ENCODE peak calls at places on chromosomes 7 and 10, in six cellular contexts. M is NCI-H1092 treated with DMSO at 0.1 percent for 48 hours, W is fibroblast of the conjunctiva, A is AG08395, Y is neural progenitor cell, X is HEK293T. S is an unnamed sample.

GRCh38 chr7:50587737-50588136 is 22.5 kb upstream of the DDC start:
- DNase-seq in W (no peak), Y (no peak), X (no peak), M (no peak), A (no peak), S (no peak)

GRCh38 chr10:79477456-79477855 is 32.0 kb upstream of the ZCCHC24 start:
- DNase-seq in X (no peak), W (no peak), A (no peak), Y (no peak), M (no peak), S (no peak)

GRCh38 chr10:25068152-25069058 is 52.0 kb downstream of the THNSL1 start:
- DNase-seq in Y (no peak), M (no peak), W (no peak), X (no peak), A (peak), S (no peak)

GRCh38 chr7:133344275-133344674 is 91.4 kb downstream of the EXOC4 start:
- DNase-seq in X (no peak), W (no peak), A (peak), M (no peak), Y (no peak), S (no peak)

GRCh38 chr10:97553575-97554100 is 18.9 kb upstream of the ANKRD2 start:
- DNase-seq in Y (peak), A (peak), X (peak), M (peak), W (peak), S (peak)

GRCh38 chr7:130216750-130217149 is 9.1 kb downstream of the SSMEM1 start:
- DNase-seq in A (no peak), X (no peak), W (no peak), M (no peak), Y (no peak), S (no peak)

GRCh38 chr10:72009430-72010081 is 45.4 kb downstream of the CHST3 start:
- DNase-seq in Y (peak), A (peak), X (no peak), W (peak), M (peak), S (no peak)

GRCh38 chr7:41244246-41244645 is 458.6 kb downstream of the INHBA start:
- DNase-seq in M (no peak), W (no peak), Y (peak), A (no peak), X (no peak), S (no peak)

GRCh38 chr10:124296121-124296812 is 122.5 kb downstream of the OAT start:
- DNase-seq in M (peak), A (peak), Y (no peak), X (no peak), W (peak), S (no peak)

GRCh38 chr7:7433736-7434260 is 101.9 kb downstream of the COL28A1 start:
- DNase-seq in A (no peak), W (no peak), M (no peak), Y (no peak), X (no peak), S (no peak)

GRCh38 chr10:98030991-98031431 is 590 bp upstream of the CRTAC1 start:
- DNase-seq in W (no peak), M (peak), Y (peak), A (no peak), X (peak), S (no peak)

GRCh38 chr7:76423666-76424412 is 911 bp upstream of the ZP3 start:
- DNase-seq in W (no peak), X (no peak), A (no peak), M (no peak), Y (peak), S (no peak)

GRCh38 chr7:30771859-30772429 is 727 bp downstream of the MINDY4 start:
- DNase-seq in Y (peak), X (peak), M (peak), A (peak), W (no peak), S (no peak)

GRCh38 chr7:130063036-130063435 is 7.3 kb upstream of the KLHDC10 start:
- DNase-seq in Y (peak), M (peak), W (no peak), X (peak), A (no peak), S (peak)

GRCh38 chr7:135512135-135512887 is 2.4 kb upstream of the CNOT4 start:
- DNase-seq in A (peak), M (peak), W (no peak), Y (peak), X (peak), S (peak)

GRCh38 chr7:111853231-111853990 is 291.1 kb upstream of the IMMP2L start:
- DNase-seq in W (no peak), Y (peak), A (peak), X (no peak), M (no peak), S (no peak)

GRCh38 chr10:132862485-132863420 is 76.8 kb upstream of the NKX6-2 start:
- DNase-seq in W (no peak), X (no peak), Y (no peak), M (no peak), A (no peak), S (no peak)

GRCh38 chr7:33932832-33933468 is 27.6 kb downstream of the BMPER start:
- DNase-seq in M (peak), W (peak), X (peak), A (peak), Y (peak), S (peak)

GRCh38 chr7:52944916-52945315 is 90.5 kb upstream of the POM121L12 start:
- DNase-seq in A (no peak), W (no peak), M (no peak), X (no peak), Y (no peak), S (no peak)

GRCh38 chr10:74738985-74739567 is 87.3 kb upstream of the KAT6B start:
- DNase-seq in M (no peak), Y (no peak), X (no peak), A (no peak), W (no peak), S (peak)

GRCh38 chr7:46490406-46490805 is 569.3 kb upstream of the IGFBP3 start:
- DNase-seq in Y (no peak), W (no peak), A (no peak), X (no peak), M (no peak), S (no peak)

GRCh38 chr10:59606551-59606961 is 103.1 kb downstream of the SLC16A9 start:
- DNase-seq in W (peak), X (no peak), A (peak), M (no peak), Y (no peak), S (no peak)

GRCh38 chr7:26857534-26858228 is 6.7 kb downstream of the SKAP2 start:
- DNase-seq in M (peak), Y (peak), X (peak), A (no peak), W (no peak), S (peak)

GRCh38 chr10:119655566-119656001 is 4.4 kb downstream of the BAG3 start:
- DNase-seq in Y (no peak), M (no peak), A (peak), X (no peak), W (peak), S (peak)

GRCh38 chr10:128095023-128095752 is 31.0 kb downstream of the MKI67 start:
- DNase-seq in X (no peak), W (no peak), A (no peak), M (no peak), Y (no peak), S (no peak)

GRCh38 chr7:71735961-71736556 is 604.1 kb downstream of the GALNT17 start:
- DNase-seq in Y (peak), A (peak), X (peak), M (peak), W (peak), S (peak)

GRCh38 chr7:70776627-70777101 is 355.3 kb upstream of the GALNT17 start:
- DNase-seq in M (no peak), W (no peak), X (no peak), Y (no peak), A (peak), S (no peak)

GRCh38 chr7:22720791-22721786 is 5.9 kb upstream of the IL6 start:
- DNase-seq in W (peak), Y (no peak), M (no peak), A (no peak), X (no peak), S (no peak)

GRCh38 chr7:29946428-29947186 is 43.0 kb downstream of the SCRN1 start:
- DNase-seq in A (peak), X (peak), M (no peak), W (no peak), Y (no peak), S (peak)

GRCh38 chr10:53025172-53025651 is 252.6 kb upstream of the MBL2 start:
- DNase-seq in M (no peak), X (no peak), Y (no peak), W (no peak), A (no peak), S (no peak)

GRCh38 chr10:113103131-113103830 is 153.2 kb downstream of the TCF7L2 start:
- DNase-seq in M (no peak), A (peak), W (no peak), Y (no peak), X (no peak), S (no peak)

GRCh38 chr10:120514035-120514620 is 57.1 kb downstream of the PLPP4 start:
- DNase-seq in M (no peak), X (peak), W (no peak), Y (peak), A (peak), S (peak)

GRCh38 chr10:113473851-113474250 is 79.0 kb upstream of the HABP2 start:
- DNase-seq in M (no peak), A (peak), Y (no peak), X (no peak), W (no peak), S (no peak)

S was measured in NCI-H460.